ENCODE peak calls at places on chromosomes 3 and 15, in five cellular contexts. T, Y, J, V and N are unnamed samples.

GRCh38 chr15:25242957-25243799 is 195.6 kb downstream of the UBE3A start:
- DNase-seq in T (no peak), Y (no peak), J (no peak), V (no peak), N (no peak)

GRCh38 chr3:64645236-64645635 is 42.6 kb downstream of the ADAMTS9 start:
- DNase-seq in T (no peak), Y (no peak), J (no peak), V (no peak), N (no peak)

GRCh38 chr3:160016972-160017371 is 28.3 kb downstream of the IL12A start:
- DNase-seq in T (no peak), Y (no peak), J (no peak), V (no peak), N (peak; percentile 52)

GRCh38 chr15:66288796-66289195 is 4.6 kb upstream of the DIS3L start:
- DNase-seq in T (no peak), Y (peak; percentile 49), J (no peak), V (no peak), N (no peak)

GRCh38 chr3:31055757-31056156 is 161.3 kb upstream of the GADL1 start:
- DNase-seq in T (no peak), Y (no peak), J (no peak), V (no peak), N (no peak)

GRCh38 chr3:123584284-123584987 is 417 bp downstream of the HACD2 start:
- DNase-seq in T (peak; percentile 45), Y (peak; percentile 79), J (no peak), V (peak; percentile 67), N (no peak)

GRCh38 chr3:115169808-115170207 is 22.7 kb upstream of the ZBTB20 start:
- DNase-seq in T (no peak), Y (no peak), J (no peak), V (no peak), N (no peak)

GRCh38 chr3:127781411-127782001 is 40.8 kb downstream of the MGLL start:
- DNase-seq in T (no peak), Y (peak; percentile 48), J (no peak), V (no peak), N (no peak)

GRCh38 chr15:98123834-98124233 is 163.3 kb downstream of the ARRDC4 start:
- DNase-seq in T (no peak), Y (no peak), J (no peak), V (no peak), N (no peak)

GRCh38 chr3:4071481-4072184 is 231.5 kb upstream of the SETMAR start:
- DNase-seq in T (no peak), Y (no peak), J (no peak), V (no peak), N (no peak)

GRCh38 chr3:159208080-159208479 is 406.2 kb downstream of the MFSD1 start:
- DNase-seq in T (no peak), Y (no peak), J (no peak), V (no peak), N (no peak)

GRCh38 chr3:37814547-37814946 is 47.1 kb upstream of the CTDSPL start:
- DNase-seq in T (peak; percentile 23), Y (peak; percentile 26), J (no peak), V (no peak), N (no peak)

GRCh38 chr3:107796786-107797185 is 274.0 kb downstream of the BBX start:
- DNase-seq in T (no peak), Y (no peak), J (no peak), V (no peak), N (peak; percentile 74)

GRCh38 chr3:127734754-127735473 is 62.2 kb downstream of the ABTB1 start:
- DNase-seq in T (no peak), Y (no peak), J (no peak), V (no peak), N (no peak)

GRCh38 chr15:98738689-98739411 is 90.5 kb downstream of the IGF1R start:
- DNase-seq in T (no peak), Y (no peak), J (no peak), V (no peak), N (peak; percentile 82)

GRCh38 chr3:52534281-52535183 is 875 bp upstream of the NT5DC2 start:
- DNase-seq in T (no peak), Y (peak; percentile 20), J (no peak), V (no peak), N (peak; percentile 75)

DNA sequence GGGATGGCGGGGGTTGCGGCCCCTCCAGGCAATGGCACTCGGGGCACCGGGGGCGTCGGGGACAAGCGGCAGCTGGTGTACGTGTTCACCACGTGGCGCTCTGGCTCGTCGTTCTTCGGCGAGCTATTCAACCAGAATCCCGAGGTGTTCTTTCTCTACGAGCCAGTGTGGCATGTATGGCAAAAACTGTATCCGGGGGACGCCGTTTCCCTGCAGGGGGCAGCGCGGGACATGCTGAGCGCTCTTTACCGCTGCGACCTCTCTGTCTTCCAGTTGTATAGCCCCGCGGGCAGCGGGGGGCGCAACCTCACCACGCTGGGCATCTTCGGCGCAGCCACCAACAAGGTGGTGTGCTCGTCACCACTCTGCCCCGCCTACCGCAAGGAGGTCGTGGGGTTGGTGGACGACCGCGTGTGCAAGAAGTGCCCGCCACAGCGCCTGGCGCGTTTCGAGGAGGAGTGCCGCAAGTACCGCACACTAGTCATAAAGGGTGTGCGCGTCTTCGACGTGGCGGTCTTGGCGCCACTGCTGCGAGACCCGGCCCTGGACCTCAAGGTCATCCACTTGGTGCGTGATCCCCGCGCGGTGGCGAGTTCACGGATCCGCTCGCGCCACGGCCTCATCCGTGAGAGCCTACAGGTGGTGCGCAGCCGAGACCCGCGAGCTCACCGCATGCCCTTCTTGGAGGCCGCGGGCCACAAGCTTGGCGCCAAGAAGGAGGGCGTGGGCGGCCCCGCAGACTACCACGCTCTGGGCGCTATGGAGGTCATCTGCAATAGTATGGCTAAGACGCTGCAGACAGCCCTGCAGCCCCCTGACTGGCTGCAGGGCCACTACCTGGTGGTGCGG is 1.9 kb downstream of the CHST2 start:
- DNase-seq in T (no peak), Y (peak; percentile 60), J (no peak), V (peak; percentile 44), N (no peak)
- TF ChIP-seq FOXM1 in T (no peak), Y (no peak), J (no peak), V (peak; percentile 23), N (no peak)

GRCh38 chr3:14514323-14514720 is 25.8 kb downstream of the GRIP2 start:
- DNase-seq in T (no peak), Y (no peak), J (no peak), V (no peak), N (no peak)
- TF ChIP-seq FOXM1 in T (no peak), Y (no peak), J (no peak), V (no peak), N (no peak)

GRCh38 chr3:157282261-157283191 is 122.6 kb upstream of the CCNL1 start:
- DNase-seq in T (no peak), Y (no peak), J (no peak), V (no peak), N (no peak)
- TF ChIP-seq FOXM1 in T (no peak), Y (no peak), J (no peak), V (no peak), N (no peak)

GRCh38 chr15:95932676-95933075 is 397.8 kb upstream of the NR2F2 start:
- DNase-seq in T (no peak), Y (no peak), J (no peak), V (no peak), N (no peak)

GRCh38 chr15:95932141-95932540 is 398.4 kb upstream of the NR2F2 start:
- DNase-seq in T (no peak), Y (no peak), J (no peak), V (no peak), N (no peak)

GRCh38 chr15:95940431-95940985 is 390.0 kb upstream of the NR2F2 start:
- DNase-seq in T (no peak), Y (no peak), J (no peak), V (no peak), N (no peak)

GRCh38 chr15:95935852-95936251 is 394.6 kb upstream of the NR2F2 start:
- DNase-seq in T (no peak), Y (no peak), J (no peak), V (no peak), N (no peak)

DNA sequence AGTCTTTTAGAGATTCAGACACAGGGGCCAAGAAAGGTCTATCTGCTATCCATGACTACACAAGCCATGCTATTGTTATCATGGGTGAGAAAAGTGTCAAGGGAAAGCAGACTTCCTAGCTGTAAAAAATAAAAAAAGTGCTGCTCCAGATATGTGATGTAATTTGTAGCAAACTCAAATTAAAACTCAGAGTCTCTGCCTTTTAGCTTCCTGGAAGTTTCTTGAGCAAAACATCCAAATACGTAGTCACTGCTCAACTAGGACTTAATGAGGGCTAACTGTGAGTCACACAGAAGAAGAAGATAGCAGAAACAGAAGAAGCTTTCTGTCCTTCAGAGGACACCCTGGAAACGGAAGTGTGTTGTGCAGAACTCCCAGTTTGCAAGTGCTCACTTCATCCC is 393.4 kb upstream of the NR2F2 start:
- DNase-seq in T (no peak), Y (no peak), J (no peak), V (no peak), N (no peak)
- TF ChIP-seq FOXM1 in T (no peak), Y (no peak), J (no peak), V (no peak), N (no peak)

GRCh38 chr3:149967067-149967685 is 3.5 kb downstream of the PFN2 start:
- DNase-seq in T (no peak), Y (no peak), J (no peak), V (peak; percentile 26), N (peak; percentile 40)
- TF ChIP-seq FOXM1 in T (no peak), Y (no peak), J (no peak), V (no peak), N (no peak)

DNA sequence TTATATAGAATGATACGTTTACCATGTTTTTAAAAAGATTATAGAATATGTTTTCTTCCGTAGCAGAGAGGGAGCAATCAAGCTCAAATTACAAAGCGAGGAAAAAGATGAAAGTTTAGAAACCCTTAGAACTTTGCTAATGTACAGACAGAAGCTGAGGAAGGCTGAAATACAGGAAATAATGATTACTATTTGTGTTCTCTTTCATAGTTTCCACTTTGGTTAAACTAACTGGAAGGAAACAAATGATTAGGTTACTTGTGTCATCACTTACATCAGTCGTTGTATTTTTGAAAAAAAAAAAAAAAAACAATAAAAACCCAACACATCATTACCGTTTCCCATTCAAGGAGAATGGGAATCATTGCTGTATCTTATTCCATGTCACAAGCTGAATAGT is 337.8 kb upstream of the CBLB start:
- DNase-seq in T (no peak), Y (no peak), J (no peak), V (no peak), N (no peak)
- TF ChIP-seq FOXM1 in T (no peak), Y (no peak), J (no peak), V (no peak), N (no peak)

GRCh38 chr15:60865507-60865906 is 363.6 kb downstream of the RORA start:
- DNase-seq in T (no peak), Y (no peak), J (no peak), V (no peak), N (no peak)

GRCh38 chr15:60875681-60876080 is 353.4 kb downstream of the RORA start:
- DNase-seq in T (no peak), Y (no peak), J (no peak), V (no peak), N (no peak)

GRCh38 chr15:60871152-60871551 is 357.9 kb downstream of the RORA start:
- DNase-seq in T (no peak), Y (no peak), J (no peak), V (no peak), N (no peak)

GRCh38 chr15:60871731-60872130 is 357.4 kb downstream of the RORA start:
- DNase-seq in T (no peak), Y (no peak), J (no peak), V (no peak), N (no peak)

GRCh38 chr15:60869851-60870250 is 359.3 kb downstream of the RORA start:
- DNase-seq in T (no peak), Y (no peak), J (no peak), V (no peak), N (no peak)
- TF ChIP-seq FOXM1 in T (no peak), Y (no peak), J (no peak), V (no peak), N (no peak)